ENCODE peak calls at places on chromosomes 11 and 22, in eight cellular contexts. U, H, V, M, I, Q, C and D are unnamed samples.

GRCh38 chr22:42752912-42753311 is 32.2 kb upstream of the A4GALT start:
- DNase-seq in M (no peak), U (no peak), H (no peak), I (no peak), C (no peak), Q (no peak), V (no peak), D (no peak)

GRCh38 chr11:57410287-57410686 is 16.6 kb downstream of the SLC43A3 start:
- DNase-seq in Q (no peak), U (no peak), H (no peak), I (no peak), M (no peak), V (no peak), C (no peak), D (no peak)

GRCh38 chr11:47101452-47101851 is 75.2 kb downstream of the ARFGAP2 start:
- DNase-seq in C (no peak), Q (no peak), H (no peak), M (no peak), I (no peak), U (no peak), V (no peak), D (no peak)

GRCh38 chr11:18743365-18743764 is 17.4 kb upstream of the IGSF22 start:
- DNase-seq in I (no peak), Q (no peak), M (no peak), V (no peak), U (no peak), C (no peak), H (no peak), D (no peak)

GRCh38 chr11:36356201-36356600 is 60.1 kb downstream of the PRR5L start:
- DNase-seq in U (no peak), C (no peak), Q (no peak), I (no peak), H (no peak), M (no peak), V (no peak), D (no peak)

GRCh38 chr11:27720277-27720830 is 20.1 kb upstream of the BDNF start:
- DNase-seq in Q (peak; percentile 63), H (peak; percentile 70), M (no peak), V (peak; percentile 88), I (peak; percentile 37), U (no peak), C (peak; percentile 71), D (peak; percentile 47)

GRCh38 chr22:29306830-29307657 is 594 bp downstream of the GAS2L1 start:
- DNase-seq in C (peak; percentile 75), U (no peak), V (no peak), H (peak; percentile 84), M (peak; percentile 83), I (peak; percentile 89), Q (peak; percentile 92), D (no peak)

GRCh38 chr11:113083571-113083970 is 122.4 kb downstream of the NCAM1 start:
- DNase-seq in V (no peak), Q (no peak), C (no peak), M (no peak), U (no peak), I (no peak), H (no peak), D (no peak)

GRCh38 chr11:66172146-66172545 is 96.3 kb upstream of the RAB1B start:
- DNase-seq in I (no peak), H (peak; percentile 58), U (peak; percentile 35), M (no peak), Q (no peak), V (no peak), C (peak; percentile 86), D (no peak)

GRCh38 chr11:61507962-61508824 is at the start of gene LRRC10B:
- DNase-seq in V (no peak), I (no peak), Q (peak; percentile 55), H (peak; percentile 80), U (peak; percentile 52), M (no peak), C (no peak), D (no peak)

GRCh38 chr11:101862410-101863233 is 52.2 kb upstream of the CEP126 start:
- DNase-seq in H (peak; percentile 55), M (no peak), I (no peak), V (peak; percentile 18), Q (peak; percentile 32), C (peak; percentile 61), U (peak; percentile 67), D (peak; percentile 38)